ENCODE peak calls at places on chromosomes 12 and 14, in seven cellular contexts. One of them, this sample, is unnamed.

GRCh38 chr12:32284561-32284960 is 114.8 kb upstream of the FGD4 start:
- DNase-seq in foreskin fibroblast: no peak
- DNase-seq in HL-60: no peak
- DNase-seq in BJ: no peak
- DNase-seq in neural progenitor cell: no peak
- DNase-seq in bronchial epithelial cell: no peak
- DNase-seq in tibial artery: no peak
- DNase-seq in this sample: no peak

GRCh38 chr12:57148469-57149308 is 1.3 kb upstream of the LRP1-AS start:
- DNase-seq in foreskin fibroblast: peak
- DNase-seq in HL-60: no peak
- DNase-seq in BJ: no peak
- DNase-seq in neural progenitor cell: no peak
- DNase-seq in bronchial epithelial cell: no peak
- DNase-seq in tibial artery: peak
- DNase-seq in this sample: peak

GRCh38 chr12:126944684-126945083 is 1322.3 kb upstream of the TMEM132C start:
- DNase-seq in foreskin fibroblast: no peak
- DNase-seq in HL-60: no peak
- DNase-seq in BJ: no peak
- DNase-seq in neural progenitor cell: no peak
- DNase-seq in bronchial epithelial cell: no peak
- DNase-seq in tibial artery: no peak
- DNase-seq in this sample: no peak

GRCh38 chr14:21039059-21039422 is 3.1 kb upstream of the RNASE7 start:
- DNase-seq in foreskin fibroblast: no peak
- DNase-seq in HL-60: no peak
- DNase-seq in BJ: no peak
- DNase-seq in neural progenitor cell: no peak
- DNase-seq in bronchial epithelial cell: peak
- DNase-seq in tibial artery: peak
- DNase-seq in this sample: no peak

GRCh38 chr12:104669851-104670337 is 213.1 kb downstream of the CHST11 start:
- DNase-seq in foreskin fibroblast: no peak
- DNase-seq in HL-60: peak
- DNase-seq in BJ: no peak
- DNase-seq in neural progenitor cell: no peak
- DNase-seq in bronchial epithelial cell: peak
- DNase-seq in tibial artery: peak
- DNase-seq in this sample: peak

GRCh38 chr12:6963741-6964446 is 6.6 kb downstream of the PHB2 start:
- DNase-seq in foreskin fibroblast: no peak
- DNase-seq in HL-60: no peak
- DNase-seq in BJ: no peak
- DNase-seq in neural progenitor cell: no peak
- DNase-seq in bronchial epithelial cell: no peak
- DNase-seq in tibial artery: peak
- DNase-seq in this sample: no peak

GRCh38 chr14:88063807-88064206 is 58.9 kb downstream of the GPR65 start:
- DNase-seq in foreskin fibroblast: no peak
- DNase-seq in HL-60: no peak
- DNase-seq in BJ: no peak
- DNase-seq in neural progenitor cell: no peak
- DNase-seq in bronchial epithelial cell: no peak
- DNase-seq in tibial artery: no peak
- DNase-seq in this sample: no peak

GRCh38 chr12:28099862-28100261 is 90.4 kb upstream of the CCDC91 start:
- DNase-seq in foreskin fibroblast: no peak
- DNase-seq in HL-60: no peak
- DNase-seq in BJ: no peak
- DNase-seq in neural progenitor cell: no peak
- DNase-seq in bronchial epithelial cell: no peak
- DNase-seq in tibial artery: no peak
- DNase-seq in this sample: no peak

GRCh38 chr14:74658535-74659130 is 46.6 kb upstream of the LTBP2 start:
- DNase-seq in foreskin fibroblast: no peak
- DNase-seq in HL-60: no peak
- DNase-seq in BJ: peak
- DNase-seq in neural progenitor cell: no peak
- DNase-seq in bronchial epithelial cell: peak
- DNase-seq in tibial artery: no peak
- DNase-seq in this sample: no peak

GRCh38 chr14:61344437-61345143 is 23.2 kb downstream of the PRKCH start:
- DNase-seq in foreskin fibroblast: no peak
- DNase-seq in HL-60: no peak
- DNase-seq in BJ: no peak
- DNase-seq in neural progenitor cell: no peak
- DNase-seq in bronchial epithelial cell: no peak
- DNase-seq in tibial artery: no peak
- DNase-seq in this sample: no peak

GRCh38 chr12:12992418-12993175 is 7.5 kb downstream of the HEBP1 start:
- DNase-seq in foreskin fibroblast: peak
- DNase-seq in HL-60: no peak
- DNase-seq in BJ: peak
- DNase-seq in neural progenitor cell: no peak
- DNase-seq in bronchial epithelial cell: peak
- DNase-seq in tibial artery: peak
- DNase-seq in this sample: peak

DNA sequence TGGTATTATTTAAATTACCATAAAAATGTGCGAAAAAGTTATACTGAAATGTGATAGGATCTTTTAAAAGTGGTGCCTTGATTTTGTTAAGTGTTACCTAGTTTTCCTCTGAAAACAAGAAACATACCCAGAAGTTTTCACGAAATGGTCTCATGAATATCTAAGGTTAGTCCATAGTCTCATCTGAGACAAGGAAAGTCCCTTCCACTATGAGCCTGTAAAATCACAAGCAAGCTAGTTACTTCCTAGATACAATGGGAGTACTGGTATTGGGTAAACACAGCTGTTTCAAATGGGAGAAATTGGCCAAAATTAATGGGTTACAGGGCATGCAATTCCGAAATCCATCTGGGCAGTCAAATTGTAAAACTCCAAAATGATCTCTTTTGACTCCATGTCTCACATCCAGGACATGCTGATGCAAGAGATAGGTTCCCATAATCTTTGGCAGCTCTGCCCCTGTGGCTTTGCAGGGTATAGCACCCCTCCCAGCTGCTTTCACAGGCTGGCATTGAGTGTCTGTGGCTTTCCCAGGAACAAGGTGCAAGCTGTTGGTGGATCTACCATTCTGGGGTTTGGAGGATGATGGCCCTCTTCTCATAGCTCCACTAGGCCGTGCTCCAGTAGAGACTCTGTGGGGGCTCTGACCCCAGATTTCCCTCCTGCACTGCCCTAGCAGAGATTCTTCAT is 271.4 kb downstream of the NAV3 start:
- DNase-seq in foreskin fibroblast: no peak
- DNase-seq in HL-60: no peak
- DNase-seq in BJ: no peak
- DNase-seq in neural progenitor cell: no peak
- DNase-seq in bronchial epithelial cell: no peak
- DNase-seq in tibial artery: no peak
- DNase-seq in this sample: no peak
- TF ChIP-seq CTCF in foreskin fibroblast: no peak
- TF ChIP-seq CTCF in HL-60: no peak
- TF ChIP-seq CTCF in BJ: no peak
- TF ChIP-seq CTCF in neural progenitor cell: peak
- TF ChIP-seq CTCF in bronchial epithelial cell: no peak
- TF ChIP-seq CTCF in tibial artery: no peak
- TF ChIP-seq CTCF in this sample: peak

GRCh38 chr14:22544881-22545420 is 44.1 kb downstream of the DAD1 start:
- DNase-seq in foreskin fibroblast: no peak
- DNase-seq in HL-60: no peak
- DNase-seq in BJ: no peak
- DNase-seq in neural progenitor cell: no peak
- DNase-seq in bronchial epithelial cell: no peak
- DNase-seq in tibial artery: no peak
- DNase-seq in this sample: no peak
- H3K4me3 ChIP-seq in foreskin fibroblast: no peak
- H3K4me3 ChIP-seq in HL-60: no peak
- H3K4me3 ChIP-seq in BJ: no peak
- H3K4me3 ChIP-seq in neural progenitor cell: no peak
- H3K4me3 ChIP-seq in bronchial epithelial cell: no peak
- H3K4me3 ChIP-seq in tibial artery: no peak
- H3K4me3 ChIP-seq in this sample: no peak

DNA sequence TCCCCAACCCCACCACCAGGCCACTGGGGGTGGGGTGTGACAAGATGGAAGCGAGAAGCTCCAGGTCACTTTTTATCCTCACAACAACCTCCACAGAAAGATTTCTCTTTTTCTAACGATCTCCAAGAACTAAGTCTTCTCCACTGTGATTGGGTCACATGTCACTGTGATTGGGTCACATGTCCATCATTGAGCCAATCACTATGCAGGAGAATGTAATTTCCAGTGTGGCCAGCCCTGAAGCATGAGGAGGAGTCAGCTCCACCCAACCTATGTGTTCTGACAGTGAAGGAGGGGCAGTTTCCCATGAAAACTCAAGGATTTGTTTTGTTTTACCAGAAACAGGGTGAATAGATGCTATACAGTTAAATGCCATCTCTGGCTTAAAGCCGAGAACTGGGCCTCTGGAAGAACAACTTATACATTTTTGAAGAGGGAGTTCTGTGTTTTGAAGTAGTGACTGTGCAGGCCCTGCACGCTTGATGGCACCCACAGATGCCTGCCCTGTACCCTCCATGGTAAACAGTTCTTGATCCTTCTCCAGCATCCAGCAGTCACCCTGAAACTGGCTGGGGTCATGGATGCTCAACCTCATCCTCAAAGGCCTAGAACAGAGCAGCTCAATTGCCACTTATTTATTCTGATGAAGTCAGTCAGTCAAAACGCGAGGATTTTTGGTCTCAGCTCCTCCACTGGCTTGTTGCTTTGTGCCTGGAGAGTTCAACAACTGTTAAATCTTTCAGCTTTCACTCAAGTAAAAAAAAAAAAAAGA is 180.5 kb upstream of the BMP4 start:
- DNase-seq in foreskin fibroblast: no peak
- DNase-seq in HL-60: no peak
- DNase-seq in BJ: no peak
- DNase-seq in neural progenitor cell: no peak
- DNase-seq in bronchial epithelial cell: no peak
- DNase-seq in tibial artery: no peak
- DNase-seq in this sample: no peak
- TF ChIP-seq CTCF in foreskin fibroblast: no peak
- TF ChIP-seq CTCF in HL-60: no peak
- TF ChIP-seq CTCF in BJ: no peak
- TF ChIP-seq CTCF in neural progenitor cell: no peak
- TF ChIP-seq CTCF in bronchial epithelial cell: no peak
- TF ChIP-seq CTCF in tibial artery: no peak
- TF ChIP-seq CTCF in this sample: no peak

DNA sequence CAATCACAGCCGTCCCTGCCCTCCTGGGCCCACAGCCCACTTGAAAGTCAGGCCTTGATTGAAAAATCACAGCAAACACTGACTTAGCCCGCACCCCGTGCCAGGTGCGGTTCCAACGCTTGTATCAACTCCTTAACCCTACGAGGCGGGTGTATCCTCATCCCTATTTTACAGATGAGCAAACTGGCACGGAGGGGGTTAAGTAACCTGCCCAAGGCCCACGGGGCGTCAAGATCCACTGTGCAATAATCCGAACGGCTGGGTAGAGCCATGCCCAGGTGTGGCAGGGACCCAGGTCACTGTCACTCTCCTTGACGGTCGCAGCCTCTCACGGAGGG is 583 bp downstream of the DNAH10 start:
- DNase-seq in foreskin fibroblast: no peak
- DNase-seq in HL-60: no peak
- DNase-seq in BJ: no peak
- DNase-seq in neural progenitor cell: no peak
- DNase-seq in bronchial epithelial cell: no peak
- DNase-seq in tibial artery: no peak
- DNase-seq in this sample: no peak
- H3K4me3 ChIP-seq in foreskin fibroblast: no peak
- H3K4me3 ChIP-seq in HL-60: no peak
- H3K4me3 ChIP-seq in BJ: no peak
- H3K4me3 ChIP-seq in neural progenitor cell: peak
- H3K4me3 ChIP-seq in bronchial epithelial cell: peak
- H3K4me3 ChIP-seq in tibial artery: peak
- H3K4me3 ChIP-seq in this sample: peak

DNA sequence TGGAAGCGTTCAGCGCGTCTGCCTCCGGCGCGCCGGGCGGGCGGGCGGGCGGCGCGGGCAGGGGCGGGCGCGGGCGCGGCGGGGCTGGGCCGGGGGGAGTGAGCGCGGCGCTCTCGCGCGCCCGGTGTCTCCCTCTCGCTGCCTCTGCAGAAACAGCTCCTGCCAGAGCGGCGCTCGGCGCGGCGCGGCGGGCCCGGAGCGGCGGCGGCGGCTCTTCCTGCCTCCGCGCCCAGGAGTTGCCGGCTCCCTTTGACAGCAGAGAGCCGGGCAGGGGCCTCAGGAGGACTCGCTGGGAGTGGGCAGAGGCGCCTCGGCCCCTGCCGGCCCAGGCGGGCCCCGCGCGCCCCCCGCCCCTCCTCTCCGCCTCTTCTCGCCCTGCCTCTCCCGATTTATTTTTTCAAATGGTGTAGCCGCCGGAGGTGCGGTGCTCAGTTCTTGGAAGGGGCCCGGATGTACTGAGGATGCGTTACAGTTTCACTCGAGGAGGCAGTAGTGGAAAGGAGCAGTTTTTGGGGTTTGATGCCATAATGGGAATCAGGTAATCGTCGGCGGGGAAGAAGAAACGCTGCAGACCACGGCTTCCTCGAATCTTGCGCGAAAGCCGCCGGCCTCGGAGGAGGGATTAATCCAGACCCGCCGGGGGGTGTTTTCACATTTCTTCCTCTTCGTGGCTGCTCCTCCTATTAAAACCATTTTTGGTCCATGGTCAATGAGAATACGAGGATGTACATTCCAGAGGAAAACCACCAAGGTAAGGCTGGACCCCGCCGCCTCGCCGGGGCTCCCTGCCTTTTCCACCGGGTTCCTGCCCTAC is at the start of gene CACNA1C:
- DNase-seq in foreskin fibroblast: peak
- DNase-seq in HL-60: no peak
- DNase-seq in BJ: no peak
- DNase-seq in neural progenitor cell: peak
- DNase-seq in bronchial epithelial cell: no peak
- DNase-seq in tibial artery: no peak
- DNase-seq in this sample: peak
- TF ChIP-seq CTCF in foreskin fibroblast: peak
- TF ChIP-seq CTCF in HL-60: no peak
- TF ChIP-seq CTCF in BJ: peak
- TF ChIP-seq CTCF in neural progenitor cell: peak
- TF ChIP-seq CTCF in bronchial epithelial cell: no peak
- TF ChIP-seq CTCF in tibial artery: peak
- TF ChIP-seq CTCF in this sample: no peak

DNA sequence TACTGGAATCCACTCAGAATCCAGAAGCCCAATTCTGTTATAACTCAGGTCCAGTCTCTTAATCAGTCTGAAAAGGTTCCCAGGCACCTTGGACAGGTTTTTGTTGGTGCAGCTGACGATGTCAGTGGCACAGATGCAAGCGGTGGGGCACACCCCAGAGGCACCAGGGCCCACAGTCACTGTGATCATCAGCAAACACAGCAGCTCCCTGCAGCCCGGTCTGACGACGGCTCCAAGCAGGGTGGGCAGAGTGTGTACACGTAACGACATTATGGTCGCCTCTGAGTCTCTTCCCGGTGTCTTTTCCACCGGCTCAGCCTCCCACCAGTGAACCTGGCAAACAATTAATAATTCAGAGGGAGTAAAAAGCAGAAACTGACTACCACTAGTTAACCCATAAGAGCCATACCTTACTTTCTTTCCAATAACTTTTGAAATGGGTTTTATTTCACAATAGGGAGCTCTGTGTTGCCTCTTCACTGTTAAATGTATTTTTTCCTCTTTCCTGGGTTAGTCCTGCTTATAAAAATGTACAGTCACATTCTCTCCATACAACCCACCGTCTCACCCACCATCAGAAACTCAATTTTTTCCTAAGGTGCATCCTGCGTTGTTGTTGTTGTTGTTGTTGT is 572 bp upstream of the PCED1B start:
- DNase-seq in foreskin fibroblast: no peak
- DNase-seq in HL-60: no peak
- DNase-seq in BJ: no peak
- DNase-seq in neural progenitor cell: peak
- DNase-seq in bronchial epithelial cell: no peak
- DNase-seq in tibial artery: no peak
- DNase-seq in this sample: peak
- H3K4me3 ChIP-seq in foreskin fibroblast: peak
- H3K4me3 ChIP-seq in HL-60: peak
- H3K4me3 ChIP-seq in BJ: peak
- H3K4me3 ChIP-seq in neural progenitor cell: peak
- H3K4me3 ChIP-seq in bronchial epithelial cell: peak
- H3K4me3 ChIP-seq in tibial artery: peak
- H3K4me3 ChIP-seq in this sample: peak